ENCODE peak calls at places on chromosomes 12 and 14, in seven cellular contexts. H, X, G, M, L, U and O are unnamed samples.

GRCh38 chr12:96257550-96258392 is 63.6 kb downstream of the ELK3 start:
- DNase-seq in H (no peak), X (no peak), G (no peak), M (no peak), L (no peak), U (no peak), O (no peak)

GRCh38 chr14:90381011-90381790 is 15.6 kb upstream of the CALM1 start:
- DNase-seq in H (peak), X (peak), G (no peak), M (peak), L (no peak), U (peak), O (no peak)

GRCh38 chr12:57603758-57604453 is 718 bp upstream of the DTX3 start:
- DNase-seq in H (no peak), X (no peak), G (peak), M (peak), L (no peak), U (peak), O (no peak)

GRCh38 chr12:121494093-121494787 is 86.6 kb downstream of the KDM2B start:
- DNase-seq in H (peak), X (peak), G (peak), M (no peak), L (peak), U (no peak), O (peak)

GRCh38 chr14:88005978-88006851 is 1.3 kb downstream of the GPR65 start:
- DNase-seq in H (no peak), X (no peak), G (no peak), M (no peak), L (no peak), U (no peak), O (peak)

GRCh38 chr12:12719496-12719895 is 2.3 kb downstream of the CDKN1B start:
- DNase-seq in H (no peak), X (no peak), G (no peak), M (no peak), L (no peak), U (no peak), O (peak)

GRCh38 chr14:21084988-21085853 is 13.2 kb downstream of the ZNF219 start:
- DNase-seq in H (no peak), X (no peak), G (peak), M (no peak), L (no peak), U (no peak), O (no peak)

GRCh38 chr12:93080452-93080851 is 151.4 kb upstream of the EEA1 start:
- DNase-seq in H (no peak), X (no peak), G (no peak), M (no peak), L (no peak), U (no peak), O (no peak)

GRCh38 chr12:102702447-102703114 is 214.5 kb downstream of the PAH start:
- DNase-seq in H (peak), X (no peak), G (peak), M (peak), L (peak), U (no peak), O (peak)

GRCh38 chr12:39919790-39920189 is 186.1 kb downstream of the SLC2A13 start:
- DNase-seq in H (no peak), X (no peak), G (no peak), M (no peak), L (no peak), U (no peak), O (no peak)

GRCh38 chr12:79255326-79255725 is 390.8 kb downstream of the SYT1 start:
- DNase-seq in H (no peak), X (no peak), G (no peak), M (no peak), L (no peak), U (no peak), O (no peak)

GRCh38 chr14:77638738-77639137 is 22.3 kb upstream of the SPTLC2 start:
- DNase-seq in H (no peak), X (no peak), G (peak), M (no peak), L (no peak), U (no peak), O (no peak)

GRCh38 chr12:53231859-53232640 is at the start of gene RARG:
- DNase-seq in H (no peak), X (peak), G (peak), M (peak), L (no peak), U (peak), O (peak)

GRCh38 chr14:67461341-67461985 is 27.1 kb downstream of the TMEM229B start:
- DNase-seq in H (no peak), X (no peak), G (no peak), M (no peak), L (no peak), U (no peak), O (no peak)

GRCh38 chr12:110254971-110255540 is 26.0 kb upstream of the ATP2A2 start:
- DNase-seq in H (no peak), X (no peak), G (no peak), M (no peak), L (no peak), U (no peak), O (no peak)

GRCh38 chr14:23174266-23174665 is 9.2 kb downstream of the SLC7A8 start:
- DNase-seq in H (no peak), X (no peak), G (peak), M (no peak), L (no peak), U (no peak), O (no peak)

GRCh38 chr14:64294672-64295413 is 672 bp upstream of the ESR2 start:
- DNase-seq in H (peak), X (peak), G (peak), M (peak), L (peak), U (peak), O (peak)
- TF ChIP-seq CTCF in H (peak), X (peak), G (peak), M (peak), L (peak), U (peak), O (peak)

GRCh38 chr14:91835920-91836843 is 31.2 kb downstream of the TC2N start:
- DNase-seq in H (peak), X (peak), G (no peak), M (peak), L (peak), U (peak), O (peak)
- TF ChIP-seq CTCF in H (no peak), X (no peak), G (no peak), M (no peak), L (no peak), U (no peak), O (no peak)

DNA sequence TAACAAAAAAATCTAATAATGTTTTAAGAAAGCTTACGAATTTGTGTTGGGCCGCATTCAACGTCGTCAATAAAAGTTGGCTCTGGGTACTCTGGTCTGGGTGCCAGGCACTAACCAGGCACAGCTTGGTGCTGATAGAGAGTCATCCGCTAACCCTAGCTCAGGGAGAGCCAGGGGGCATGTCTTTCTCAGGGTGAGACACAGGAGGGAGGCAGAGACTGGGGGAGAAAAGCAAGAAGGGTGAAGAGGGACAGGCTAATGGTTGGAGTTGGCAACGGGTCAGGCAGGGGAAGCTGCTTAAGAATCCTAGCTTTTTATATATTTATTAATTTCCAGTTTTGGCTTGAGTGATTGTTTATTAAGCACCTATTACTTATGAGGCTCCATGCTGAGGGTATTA is 105.0 kb downstream of the CMKLR1 start:
- DNase-seq in H (no peak), X (no peak), G (no peak), M (peak), L (peak), U (peak), O (no peak)
- TF ChIP-seq CTCF in H (peak), X (no peak), G (no peak), M (peak), L (no peak), U (peak), O (peak)

DNA sequence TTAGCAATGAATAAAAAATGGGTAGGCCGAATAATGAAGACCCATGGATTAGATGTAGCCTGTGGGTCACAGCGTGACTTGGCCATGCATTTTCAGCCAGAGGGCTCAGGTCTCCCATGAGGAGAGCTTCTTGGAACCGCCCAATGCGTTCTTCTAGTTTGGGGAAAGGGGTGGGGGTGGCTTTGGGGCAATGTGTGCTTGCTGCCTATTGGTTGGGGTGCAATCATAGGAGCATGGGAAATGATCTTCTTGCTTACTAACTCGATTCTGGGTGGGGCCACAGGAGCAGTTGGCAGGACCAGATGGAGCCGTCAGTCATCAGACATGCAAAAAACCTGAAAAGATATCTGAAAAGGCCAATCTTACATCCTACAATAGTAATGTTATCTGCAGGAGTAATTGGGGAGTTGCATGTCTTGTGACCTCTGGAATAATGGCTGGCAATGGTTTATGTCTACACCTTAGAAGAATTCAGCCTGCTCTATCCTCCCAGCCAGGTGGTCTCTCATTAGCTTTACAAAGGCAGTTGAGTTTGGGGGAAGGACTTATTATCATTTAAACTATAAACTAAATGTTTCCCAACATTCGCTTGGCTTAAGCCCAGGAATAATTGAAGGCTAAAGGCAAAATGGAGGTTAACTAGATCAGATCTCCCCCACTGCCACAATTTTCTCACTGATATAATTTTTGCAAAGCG is 158.6 kb upstream of the SFSWAP start:
- DNase-seq in H (no peak), X (no peak), G (no peak), M (no peak), L (no peak), U (no peak), O (no peak)
- TF ChIP-seq CTCF in H (no peak), X (no peak), G (no peak), M (no peak), L (no peak), U (no peak), O (no peak)